ENCODE peak calls at places on chromosomes 4 and X, in four cellular contexts. M is IMR-90, X is WERI-Rb-1, Z is brain microvascular endothelial cell. U is an unnamed sample.
A peak's percentile ranks its signal among the peaks of the same experiment; 100 is the strongest.

GRCh38 chrX:110847334-110847733 is 51.7 kb upstream of the CHRDL1 start:
- DNase-seq in Z (peak; percentile 63), M (peak; percentile 63), X (peak; percentile 14), U (no peak)

GRCh38 chr4:18616720-18617119 is 595.2 kb upstream of the LCORL start:
- DNase-seq in X (no peak), Z (no peak), M (no peak), U (no peak)

GRCh38 chrX:24702362-24703184 is 8.9 kb downstream of the POLA1 start:
- DNase-seq in Z (no peak), M (no peak), X (no peak), U (no peak)

GRCh38 chr4:182447938-182448280 is 204.7 kb downstream of the TENM3 start:
- DNase-seq in M (no peak), X (peak; percentile 18), Z (no peak), U (no peak)

GRCh38 chr4:101252721-101253120 is 94.6 kb downstream of the PPP3CA start:
- DNase-seq in X (no peak), Z (no peak), M (peak; percentile 43), U (no peak)

GRCh38 chr4:173252024-173252935 is 81.9 kb downstream of the HMGB2 start:
- DNase-seq in Z (peak; percentile 100), M (peak; percentile 100), X (no peak), U (peak; percentile 66)

GRCh38 chr4:16083217-16084191 is at the start of gene PROM1:
- DNase-seq in M (no peak), Z (no peak), X (peak; percentile 85), U (no peak)

GRCh38 chr4:184641022-184641421 is 8.2 kb downstream of the CASP3 start:
- DNase-seq in Z (no peak), X (no peak), M (no peak), U (no peak)

GRCh38 chr4:151934766-151935165 is 174.0 kb upstream of the GATB start:
- DNase-seq in X (no peak), Z (no peak), M (no peak), U (no peak)

GRCh38 chr4:149113804-149114430 is 671.7 kb upstream of the NR3C2 start:
- DNase-seq in Z (peak; percentile 70), X (no peak), M (peak; percentile 87), U (no peak)

GRCh38 chrX:71660562-71661416 is 6.6 kb upstream of the LOC101059915 start:
- DNase-seq in M (no peak), X (no peak), Z (no peak), U (no peak)

GRCh38 chr4:157012781-157013180 is 41.2 kb upstream of the PDGFC start:
- DNase-seq in X (no peak), M (peak; percentile 79), Z (peak; percentile 45), U (no peak)

GRCh38 chrX:53288173-53288572 is 6.8 kb upstream of the IQSEC2 start:
- DNase-seq in Z (peak; percentile 6), X (no peak), M (no peak), U (peak; percentile 65)

GRCh38 chr4:152680988-152681731 is 1.4 kb upstream of the TMEM154 start:
- DNase-seq in M (peak; percentile 59), X (no peak), Z (peak; percentile 82), U (no peak)

GRCh38 chr4:157992038-157992706 is 180.7 kb downstream of the GASK1B start:
- DNase-seq in M (peak; percentile 77), Z (peak; percentile 75), X (peak; percentile 46), U (no peak)

GRCh38 chrX:154827624-154828408 is 6.6 kb downstream of the SMIM9 start:
- DNase-seq in Z (no peak), X (no peak), M (no peak), U (no peak)

GRCh38 chr4:150033937-150034336 is 44.3 kb upstream of the DCLK2 start:
- DNase-seq in X (no peak), Z (peak; percentile 41), M (peak; percentile 87), U (no peak)

GRCh38 chr4:124030038-124030638 is 633.5 kb downstream of the SPRY1 start:
- DNase-seq in M (no peak), Z (no peak), X (no peak), U (no peak)

GRCh38 chr4:124019749-124020549 is 623.4 kb downstream of the SPRY1 start:
- DNase-seq in M (no peak), X (no peak), Z (peak; percentile 18), U (no peak)

GRCh38 chr4:124028172-124028571 is 631.6 kb downstream of the SPRY1 start:
- DNase-seq in M (peak; percentile 7), Z (no peak), X (no peak), U (no peak)

GRCh38 chr4:124025423-124025822 is 628.8 kb downstream of the SPRY1 start:
- DNase-seq in M (no peak), Z (peak; percentile 21), X (no peak), U (no peak)
- H3K36me3 ChIP-seq in M (no peaks in the 10 kb centered on the region), Z (no peaks in the 10 kb centered on the region), X (no peaks in the 10 kb centered on the region), U (no peaks in the 10 kb centered on the region)

GRCh38 chrX:101462892-101463291 is 22.4 kb upstream of the ARMCX4 start:
- DNase-seq in Z (peak; percentile 24), M (peak; percentile 24), X (no peak), U (no peak)
- TF ChIP-seq CTCF in Z (peak; percentile 51), M (peak; percentile 43), X (peak; percentile 32), U (no peak)

GRCh38 chr4:2251795-2252529 is 9.9 kb downstream of the MXD4 start:
- DNase-seq in Z (no peak), X (peak; percentile 7), M (no peak), U (no peak)

GRCh38 chr4:2251073-2251794 is 9.3 kb upstream of the HAUS3 start:
- DNase-seq in Z (no peak), M (no peak), X (peak; percentile 7), U (peak; percentile 18)

GRCh38 chr4:2250003-2250763 is 8.3 kb upstream of the HAUS3 start:
- DNase-seq in M (no peak), X (no peak), Z (no peak), U (peak; percentile 8)

GRCh38 chr4:2249526-2249991 is 7.6 kb upstream of the HAUS3 start:
- DNase-seq in M (no peak), X (no peak), Z (no peak), U (no peak)

DNA sequence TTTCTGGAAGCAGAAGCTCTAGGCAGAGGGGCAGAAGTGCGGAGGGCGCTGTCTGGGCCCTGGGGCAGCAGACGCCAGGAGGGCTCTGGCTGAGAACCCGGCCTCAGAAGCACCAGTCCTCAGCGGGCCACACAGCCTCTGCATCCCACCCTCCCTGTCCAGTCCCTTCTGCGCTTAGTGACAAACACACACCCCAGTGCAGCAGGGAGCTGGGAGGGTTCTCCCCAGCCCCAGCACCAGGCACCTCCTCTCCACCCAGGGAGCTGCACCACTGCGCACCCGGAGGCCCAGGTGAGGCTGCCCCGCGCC is 8.8 kb upstream of the HAUS3 start:
- DNase-seq in Z (no peak), X (no peak), M (no peak), U (no peak)
- H3K36me3 ChIP-seq in Z (peaks cover 37% of the 10 kb centered on the region), X (peaks cover 42% of the 10 kb centered on the region), M (peaks cover 62% of the 10 kb centered on the region), U (peaks cover 87% of the 10 kb centered on the region)

GRCh38 chr4:115028682-115029385 is 84.6 kb downstream of the NDST4 start:
- DNase-seq in X (no peak), M (no peak), Z (no peak), U (no peak)
- TF ChIP-seq CTCF in X (no peak), M (no peak), Z (no peak), U (no peak)

GRCh38 chrX:90617710-90618325 is 696.1 kb downstream of the TGIF2LX start:
- DNase-seq in Z (no peak), X (no peak), M (no peak), U (no peak)
- H3K36me3 ChIP-seq in Z (no peaks in the 10 kb centered on the region), X (no peaks in the 10 kb centered on the region), M (no peaks in the 10 kb centered on the region), U (no peaks in the 10 kb centered on the region)

GRCh38 chrX:64205735-64206491 is 405 bp upstream of the AMER1 start:
- DNase-seq in X (peak; percentile 93), Z (peak; percentile 94), M (peak; percentile 87), U (peak; percentile 97)
- TF ChIP-seq CTCF in X (no peak), Z (no peak), M (no peak), U (no peak)

DNA sequence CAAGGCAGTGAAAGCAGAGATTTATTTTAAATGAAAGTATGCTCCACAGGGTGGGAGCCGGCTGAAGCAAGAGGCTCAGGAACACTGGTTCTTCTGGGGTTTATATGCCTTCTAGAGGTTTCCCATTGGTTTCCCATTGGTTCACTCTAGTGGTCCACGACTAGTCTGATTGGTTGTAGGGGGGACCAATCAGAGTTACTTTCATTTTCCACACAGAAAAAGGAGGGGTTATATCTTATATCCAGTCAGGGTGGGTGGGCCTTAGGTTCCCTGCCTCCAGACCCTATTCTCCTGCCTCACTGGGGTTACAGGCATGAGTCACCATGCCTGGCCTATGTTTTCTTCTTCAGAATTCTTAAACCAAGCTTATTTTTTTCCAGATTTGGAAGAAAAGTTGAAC is 101.6 kb downstream of the KLHL8 start:
- DNase-seq in Z (peak; percentile 91), X (no peak), M (peak; percentile 93), U (no peak)
- H3K36me3 ChIP-seq in Z (peaks cover 12% of the 10 kb centered on the region), X (peaks cover 70% of the 10 kb centered on the region), M (peaks cover 17% of the 10 kb centered on the region), U (peaks cover 45% of the 10 kb centered on the region)

DNA sequence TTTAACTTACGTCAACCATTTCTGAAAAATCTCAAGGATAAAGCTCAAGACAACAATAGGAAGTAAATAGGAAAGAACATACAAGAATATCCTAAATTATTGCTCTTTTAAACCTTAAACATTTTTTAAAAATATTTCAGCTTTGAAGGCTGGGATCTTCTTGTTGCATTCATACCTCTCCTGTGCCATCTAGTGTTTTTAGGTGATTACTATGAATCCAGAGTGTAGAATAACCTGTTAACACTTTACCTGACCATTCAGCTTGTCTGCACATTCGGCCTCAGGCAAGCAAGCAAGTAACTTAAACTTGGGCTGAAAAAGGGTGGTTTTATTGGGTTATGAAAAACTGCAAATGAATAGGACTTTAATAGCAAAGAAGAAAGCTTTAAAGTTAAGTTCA is 507.8 kb upstream of the INTU start:
- DNase-seq in X (no peak), Z (no peak), M (peak; percentile 24), U (no peak)
- TF ChIP-seq CTCF in X (peak; percentile 12), Z (peak; percentile 41), M (peak; percentile 48), U (no peak)

DNA sequence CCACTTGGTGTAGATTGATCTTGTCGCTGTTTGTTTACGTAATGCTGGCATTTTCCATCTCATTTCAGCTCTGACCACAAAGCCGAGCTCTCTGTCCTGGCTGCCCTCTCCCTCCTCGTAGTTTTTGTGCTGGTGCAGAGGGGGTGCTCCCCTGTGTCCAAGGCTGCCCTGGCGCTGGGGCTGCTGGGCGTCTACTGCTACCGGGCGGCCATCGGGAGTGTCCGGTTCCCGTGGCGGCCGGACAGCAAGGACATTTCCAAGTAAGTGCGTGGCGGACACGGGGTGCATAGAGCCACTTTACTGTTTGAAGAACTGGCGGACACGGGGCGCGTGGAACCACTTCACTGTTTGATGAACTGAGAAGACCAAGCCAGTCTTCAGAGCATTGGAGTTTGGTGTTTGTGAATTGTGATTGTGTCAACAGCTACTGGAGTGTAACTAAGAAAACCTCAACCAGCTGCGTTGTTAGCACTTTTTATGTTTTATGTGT is 28.0 kb downstream of the PIGG start:
- DNase-seq in Z (no peak), X (no peak), M (no peak), U (no peak)
- H3K36me3 ChIP-seq in Z (peaks cover 37% of the 10 kb centered on the region), X (peaks cover 73% of the 10 kb centered on the region), M (peaks cover 61% of the 10 kb centered on the region), U (peaks cover 82% of the 10 kb centered on the region)